ENCODE peak calls at places on chromosomes 3 and 15, in five cellular contexts. K is DMS153, S is NCI-H460, W is right cardiac atrium, F is posterior cingulate gyrus. U is an unnamed sample.

GRCh38 chr15:41546846-41547786 is 3.1 kb upstream of the RPAP1 start:
- DNase-seq in S (no peak), W (no peak), K (no peak), F (no peak), U (no peak)

GRCh38 chr15:44550256-44550655 is 13.3 kb downstream of the EIF3J start:
- DNase-seq in W (no peak), F (no peak), K (no peak), S (no peak), U (no peak)

GRCh38 chr15:45402955-45403892 is 24.9 kb upstream of the GATM start:
- DNase-seq in S (no peak), F (no peak), K (no peak), W (peak; percentile 69), U (no peak)

GRCh38 chr3:159711560-159712333 is 276.9 kb upstream of the IL12A start:
- DNase-seq in F (no peak), W (peak; percentile 53), S (no peak), K (no peak), U (no peak)

GRCh38 chr3:130725746-130726145 is 20.9 kb downstream of the PIK3R4 start:
- DNase-seq in S (no peak), F (no peak), K (no peak), W (no peak), U (no peak)

GRCh38 chr3:9736831-9737230 is 5.3 kb downstream of the BRPF1 start:
- DNase-seq in S (no peak), F (no peak), W (no peak), K (no peak), U (no peak)

GRCh38 chr15:47987908-47988532 is 132.8 kb upstream of the SLC24A5 start:
- DNase-seq in S (peak; percentile 43), K (peak; percentile 46), W (no peak), F (no peak), U (peak; percentile 3)

GRCh38 chr15:52466134-52466701 is 62.5 kb downstream of the MYO5A start:
- DNase-seq in S (no peak), W (peak; percentile 74), F (no peak), K (no peak), U (peak; percentile 34)

GRCh38 chr3:151864423-151865101 is 8.9 kb upstream of the SUCNR1 start:
- DNase-seq in K (no peak), W (no peak), F (no peak), S (peak; percentile 35), U (no peak)

GRCh38 chr3:12970684-12971083 is 102.5 kb downstream of the IQSEC1 start:
- DNase-seq in F (no peak), S (no peak), K (no peak), W (no peak), U (no peak)

GRCh38 chr15:86916671-86917450 is 837.2 kb downstream of the AGBL1 start:
- DNase-seq in F (peak; percentile 84), K (peak; percentile 8), W (peak; percentile 70), S (no peak), U (peak; percentile 79)

GRCh38 chr3:85476891-85477495 is 518.2 kb downstream of the CADM2 start:
- DNase-seq in F (no peak), K (no peak), W (no peak), S (no peak), U (no peak)

GRCh38 chr3:152961323-152961722 is 126.4 kb downstream of the P2RY1 start:
- DNase-seq in W (no peak), K (no peak), S (peak; percentile 14), F (no peak), U (no peak)

GRCh38 chr15:76286231-76286879 is 24.9 kb downstream of the ETFA start:
- DNase-seq in W (no peak), K (no peak), S (no peak), F (no peak), U (no peak)

GRCh38 chr15:93759626-93760025 is 471.7 kb upstream of the MCTP2 start:
- DNase-seq in S (no peak), K (no peak), W (no peak), F (no peak), U (no peak)

GRCh38 chr15:81194723-81195122 is 2.0 kb upstream of the IL16 start:
- DNase-seq in W (no peak), F (no peak), S (no peak), K (peak; percentile 14), U (no peak)

GRCh38 chr3:16299746-16300145 is 34.7 kb downstream of the OXNAD1 start:
- DNase-seq in F (no peak), S (no peak), W (no peak), K (no peak), U (no peak)

GRCh38 chr3:117671707-117672318 is 962.2 kb downstream of the TUSC7 start:
- DNase-seq in W (no peak), K (no peak), F (no peak), S (no peak), U (no peak)

GRCh38 chr3:150738688-150739087 is 24.3 kb downstream of the SIAH2 start:
- DNase-seq in S (no peak), F (no peak), W (no peak), K (no peak), U (no peak)

GRCh38 chr3:16085884-16086608 is 88.4 kb upstream of the GALNT15 start:
- DNase-seq in F (peak; percentile 80), K (no peak), S (no peak), W (peak; percentile 94), U (peak; percentile 78)

GRCh38 chr15:51076898-51077564 is 17.7 kb downstream of the TNFAIP8L3 start:
- DNase-seq in F (no peak), K (no peak), S (no peak), W (peak; percentile 91), U (no peak)

GRCh38 chr3:81761904-81762565 is 590 bp upstream of the GBE1 start:
- DNase-seq in W (no peak), K (no peak), S (no peak), F (no peak), U (no peak)

GRCh38 chr3:3992312-3992874 is 193.2 kb downstream of the LRRN1 start:
- DNase-seq in W (no peak), K (no peak), S (no peak), F (no peak), U (no peak)

GRCh38 chr15:40481671-40482070 is 10.9 kb downstream of the CHST14 start:
- DNase-seq in F (no peak), K (no peak), S (no peak), W (no peak), U (no peak)

GRCh38 chr3:111729087-111729846 is 129.8 kb upstream of the PHLDB2 start:
- DNase-seq in K (no peak), F (no peak), W (peak; percentile 88), S (no peak), U (peak; percentile 12)

GRCh38 chr3:18062289-18063025 is 320.0 kb upstream of the TBC1D5 start:
- DNase-seq in K (no peak), S (no peak), F (no peak), W (no peak), U (no peak)

U was measured in substantia nigra.